ENCODE peak calls at places on chromosomes 1 and 21, in seven cellular contexts. M is adrenal gland, X is GM23338, H is MM.1S, W is stomach, U is colonic mucosa, Y is heart left ventricle. C is an unnamed sample. For H3K4me1, the result is how much of the 10 kb centered on the place peaks cover.

GRCh38 chr1:28835237-28835650 is 23.3 kb downstream of the OPRD1 start:
- DNase-seq in U (no peak), H (no peak), M (no peak), X (no peak), Y (no peak), W (no peak), C (no peak)

GRCh38 chr1:153767519-153767918 is 7.7 kb upstream of the SLC27A3 start:
- DNase-seq in W (no peak), M (no peak), X (no peak), H (no peak), Y (no peak), U (no peak), C (no peak)

GRCh38 chr1:220711086-220711809 is 21.1 kb downstream of the C1orf115 start:
- DNase-seq in Y (no peak), U (no peak), X (no peak), H (no peak), M (no peak), W (no peak), C (no peak)

GRCh38 chr1:42340898-42341297 is 5.9 kb upstream of the FOXJ3 start:
- DNase-seq in X (no peak), Y (no peak), U (no peak), M (no peak), H (no peak), W (no peak), C (no peak)

GRCh38 chr1:89310505-89310904 is 37.8 kb upstream of the GBP5 start:
- DNase-seq in U (no peak), W (no peak), H (peak), Y (no peak), M (no peak), X (no peak), C (no peak)

GRCh38 chr1:155192346-155193274 is 15.1 kb downstream of the THBS3 start:
- DNase-seq in Y (peak), U (peak), M (no peak), X (peak), H (no peak), W (peak), C (peak)

GRCh38 chr1:171883844-171884243 is 42.5 kb downstream of the DNM3 start:
- DNase-seq in U (no peak), W (no peak), M (no peak), Y (no peak), H (no peak), X (no peak), C (no peak)

GRCh38 chr1:218778257-218778656 is 395.4 kb upstream of the LYPLAL1 start:
- DNase-seq in X (no peak), H (no peak), Y (no peak), M (no peak), W (no peak), U (no peak), C (no peak)

GRCh38 chr1:221869759-221870158 is 127.9 kb upstream of the DUSP10 start:
- DNase-seq in W (no peak), M (no peak), X (no peak), Y (no peak), H (no peak), U (no peak), C (no peak)

DNA sequence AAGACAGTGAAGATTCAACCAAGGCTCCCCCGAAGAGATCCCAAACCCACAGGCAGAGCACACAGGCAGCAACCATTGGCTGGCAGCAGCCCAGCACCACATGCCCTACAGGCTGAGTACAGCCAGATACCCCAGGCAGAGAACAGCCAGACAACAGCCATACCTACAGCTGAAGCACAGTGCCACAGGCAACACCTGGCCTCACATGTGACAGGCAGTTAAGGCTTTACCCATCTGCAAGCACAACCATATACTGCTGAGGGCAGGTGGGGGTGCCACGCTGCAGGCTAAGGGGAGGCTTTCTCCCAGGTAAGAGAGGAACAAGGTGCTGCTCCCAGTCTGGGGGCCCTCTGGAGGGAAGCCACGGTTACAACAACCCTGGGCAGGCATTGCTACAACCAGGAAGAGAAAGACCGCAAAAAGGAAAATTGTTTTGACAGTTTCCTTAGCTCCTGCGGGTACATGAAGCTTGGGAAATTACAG is 12.3 kb downstream of the CHIT1 start:
- DNase-seq in H (peak), Y (no peak), M (no peak), U (no peak), W (no peak), X (peak), C (no peak)
- TF ChIP-seq CTCF in H (peak), Y (no peak), M (no peak), U (no peak), W (no peak), X (peak), C (no peak)

GRCh38 chr21:16419188-16419874 is 689.5 kb downstream of the USP25 start:
- DNase-seq in U (peak), X (peak), M (peak), H (no peak), W (peak), Y (peak), C (peak)
- H3K4me3 ChIP-seq in U (no peak), X (no peak), M (peak), H (no peak), W (peak), Y (peak), C (no peak)

DNA sequence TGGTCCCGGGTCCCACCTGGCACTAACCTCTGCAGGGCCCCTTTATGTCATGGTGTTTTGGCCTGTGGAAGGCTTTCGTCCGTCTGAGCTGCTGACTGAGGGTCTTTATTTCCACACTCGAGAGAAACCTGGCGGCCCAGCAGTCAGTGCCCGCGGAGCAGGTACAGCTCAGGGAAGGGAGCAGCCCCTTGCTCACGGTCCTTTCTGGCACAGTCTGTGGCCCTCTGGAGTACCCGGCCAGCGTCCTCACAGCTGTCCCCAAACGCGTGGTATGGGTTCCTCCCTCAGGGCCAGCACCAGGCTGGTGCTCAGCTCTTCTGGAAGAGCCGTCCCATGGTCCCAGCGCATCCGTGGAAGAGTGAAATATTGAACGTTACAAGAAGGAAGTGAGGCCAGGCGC is 24.3 kb downstream of the SKI start:
- DNase-seq in M (no peak), W (no peak), U (no peak), H (no peak), Y (no peak), X (no peak), C (no peak)
- H3K4me1 ChIP-seq in M (half or more), W (half or more), U (under half), H (under half), Y (half or more), X (under half), C (half or more)

GRCh38 chr1:66069976-66070375 is 277.3 kb downstream of the PDE4B start:
- DNase-seq in H (no peak), M (no peak), X (no peak), W (no peak), Y (no peak), U (no peak), C (no peak)
- TF ChIP-seq CTCF in H (no peak), M (no peak), X (no peak), W (no peak), Y (no peak), U (no peak), C (no peak)

GRCh38 chr1:166165661-166166399 is 971 bp downstream of the FAM78B start:
- DNase-seq in X (peak), W (no peak), Y (no peak), U (peak), M (peak), H (no peak), C (no peak)
- H3K4me3 ChIP-seq in X (peak), W (peak), Y (peak), U (peak), M (peak), H (peak), C (peak)

GRCh38 chr1:77709727-77710126 is 27.3 kb upstream of the ZZZ3 start:
- DNase-seq in H (no peak), M (no peak), Y (no peak), U (no peak), W (no peak), X (no peak), C (no peak)
- H3K4me1 ChIP-seq in H (under half), M (under half), Y (under half), U (under half), W (under half), X (under half), C (under half)

DNA sequence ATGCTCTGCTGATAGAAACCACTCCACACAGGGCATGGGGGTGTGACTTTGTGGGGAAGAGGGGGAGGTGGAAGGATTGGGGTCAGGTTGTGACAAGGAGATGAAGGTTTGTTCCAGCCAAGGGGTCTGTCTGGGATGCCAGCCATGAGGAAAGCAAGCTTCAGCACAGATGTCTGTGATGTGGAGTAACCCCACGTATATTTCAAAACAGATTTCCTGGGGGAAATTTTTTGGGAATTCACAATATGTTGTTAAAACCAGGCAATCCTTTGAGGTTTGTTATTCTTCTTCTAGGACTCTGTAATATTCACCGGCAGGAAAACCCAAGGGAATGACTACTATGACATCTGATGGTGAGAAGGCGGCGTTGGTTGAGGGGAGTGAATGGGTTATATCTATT is 255.0 kb upstream of the FGGY start:
- DNase-seq in H (no peak), Y (no peak), W (no peak), M (no peak), X (no peak), U (no peak), C (no peak)
- TF ChIP-seq CTCF in H (no peak), Y (no peak), W (no peak), M (no peak), X (no peak), U (no peak), C (no peak)

DNA sequence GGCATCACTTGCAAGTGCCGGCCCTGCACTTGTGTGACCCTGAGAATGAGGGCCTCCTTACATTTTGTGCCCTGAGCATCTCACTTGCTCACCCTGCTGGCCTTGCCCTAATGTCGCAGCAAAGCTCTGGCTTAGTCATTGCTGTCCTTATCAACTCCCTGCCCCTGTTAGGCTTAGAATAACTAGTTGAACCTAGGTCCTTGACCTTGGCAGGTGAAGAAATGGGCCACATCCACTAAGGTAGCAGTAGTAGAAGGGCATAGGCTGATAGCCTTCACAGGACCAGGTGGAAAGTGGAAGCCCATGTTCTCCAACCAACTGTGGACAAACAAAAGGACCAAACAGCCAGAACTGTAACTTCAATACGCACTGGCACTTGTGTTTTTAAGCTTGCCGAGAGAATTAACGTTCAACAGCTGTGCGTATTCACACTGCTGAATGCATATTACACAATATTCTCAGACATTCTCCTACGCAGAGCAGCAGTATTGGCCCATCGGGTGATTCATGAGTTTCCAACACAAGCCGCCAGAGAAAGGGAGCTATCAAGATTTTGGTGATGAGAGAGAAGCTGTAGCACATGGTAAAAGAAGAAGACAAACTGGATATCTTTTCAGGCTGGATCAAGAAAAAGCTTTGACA is 27.7 kb upstream of the PTGFRN start:
- DNase-seq in X (peak), H (no peak), M (peak), U (peak), W (peak), Y (peak), C (peak)
- H3K4me3 ChIP-seq in X (no peak), H (no peak), M (no peak), U (no peak), W (no peak), Y (no peak), C (no peak)

GRCh38 chr1:247337250-247337746 is 5.6 kb upstream of the ZNF496 start:
- DNase-seq in W (no peak), H (no peak), U (no peak), M (peak), X (no peak), Y (no peak), C (no peak)
- H3K4me1 ChIP-seq in W (under half), H (under half), U (under half), M (under half), X (half or more), Y (under half), C (under half)